ENCODE peak calls at places on chromosome 13, in four cellular contexts. Z is brain microvascular endothelial cell, T is psoas muscle, C is A673. Q is an unnamed sample.

GRCh38 chr13:25180795-25181537 is 8.9 kb upstream of the AMER2 start:
- DNase-seq in T (no peak), C (peak), Z (no peak), Q (no peak)

GRCh38 chr13:43329702-43330101 is 306.3 kb downstream of the DNAJC15 start:
- DNase-seq in Z (no peak), C (no peak), T (no peak), Q (no peak)

GRCh38 chr13:97875218-97875617 is 78.3 kb upstream of the IPO5 start:
- DNase-seq in C (no peak), Z (no peak), T (no peak), Q (no peak)

GRCh38 chr13:103282571-103283450 is 216.6 kb upstream of the SLC10A2 start:
- DNase-seq in T (no peak), C (no peak), Z (peak), Q (peak)

GRCh38 chr13:75762066-75762937 is 126.2 kb downstream of the LMO7 start:
- DNase-seq in T (no peak), C (no peak), Z (no peak), Q (no peak)

GRCh38 chr13:30196025-30196424 is 111.3 kb downstream of the KATNAL1 start:
- DNase-seq in Z (peak), T (no peak), C (peak), Q (no peak)

GRCh38 chr13:39016789-39017188 is 21.1 kb downstream of the PROSER1 start:
- DNase-seq in T (no peak), C (peak), Z (no peak), Q (no peak)

GRCh38 chr13:113860579-113861432 is 3.1 kb downstream of the GAS6 start:
- DNase-seq in C (no peak), T (no peak), Z (no peak), Q (no peak)

GRCh38 chr13:61874970-61875579 is 459.4 kb upstream of the PCDH20 start:
- DNase-seq in Z (no peak), C (no peak), T (no peak), Q (no peak)

GRCh38 chr13:72290962-72291681 is 424.1 kb upstream of the DACH1 start:
- DNase-seq in C (no peak), T (no peak), Z (peak), Q (no peak)

GRCh38 chr13:109704771-109705628 is 81.4 kb downstream of the IRS2 start:
- DNase-seq in C (no peak), Z (no peak), T (peak), Q (no peak)

GRCh38 chr13:38951525-38952313 is 38.9 kb downstream of the STOML3 start:
- DNase-seq in C (no peak), T (no peak), Z (no peak), Q (no peak)

GRCh38 chr13:34401741-34402140 is 540.3 kb upstream of the NBEA start:
- DNase-seq in T (no peak), C (no peak), Z (no peak), Q (no peak)

GRCh38 chr13:50006426-50007135 is 8.7 kb upstream of the KCNRG start:
- DNase-seq in C (no peak), T (no peak), Z (no peak), Q (no peak)

GRCh38 chr13:24232474-24232873 is 72.0 kb downstream of the SPATA13 start:
- DNase-seq in Z (no peak), C (no peak), T (no peak), Q (no peak)

DNA sequence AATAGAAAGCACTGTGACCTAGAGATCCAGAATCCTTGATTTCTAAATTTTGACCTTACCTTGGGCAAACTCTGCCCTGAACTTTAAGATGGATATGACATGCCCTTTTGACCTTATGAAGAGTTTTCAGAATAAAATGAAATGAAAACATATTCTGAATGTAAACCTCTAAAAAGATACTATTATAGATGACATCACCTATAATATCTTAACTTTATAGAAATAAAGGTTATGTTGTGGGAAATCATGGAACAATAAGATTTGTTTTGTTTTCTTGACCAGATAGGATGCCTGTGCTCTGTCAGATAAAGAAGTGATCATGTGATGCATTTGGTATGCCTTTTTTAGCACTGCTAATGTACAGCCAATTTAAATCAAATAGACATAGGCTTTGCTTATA is 13.1 kb upstream of the LPAR6 start:
- DNase-seq in T (no peak), Z (no peak), C (no peak), Q (no peak)
- H3K27ac ChIP-seq in T (no peak), Z (no peak), C (no peak), Q (no peak)

GRCh38 chr13:31797154-31797775 is 57.9 kb downstream of the RXFP2 start:
- DNase-seq in C (peak), T (no peak), Z (peak), Q (peak)
- TF ChIP-seq CTCF in C (peak), T (peak), Z (peak), Q (peak)

GRCh38 chr13:79628463-79628862 is 147.5 kb downstream of the NDFIP2 start:
- DNase-seq in Z (no peak), T (no peak), C (no peak), Q (no peak)
- H3K27ac ChIP-seq in Z (no peak), T (no peak), C (no peak), Q (no peak)

GRCh38 chr13:40535345-40535836 is 131.1 kb downstream of the FOXO1 start:
- DNase-seq in C (no peak), Z (no peak), T (no peak), Q (no peak)
- TF ChIP-seq CTCF in C (no peak), Z (no peak), T (no peak), Q (no peak)

Q was measured in AG04450.